ENCODE peak calls at places on chromosomes 16 and 17, in six cellular contexts. C is PC-3, B is SK-N-SH, U is OCI-LY7, G is GM23338, E is MM.1S. Y is an unnamed sample. For H3K4me1 and H3K9me2, the result is how much of the 10 kb centered on the place peaks cover.

GRCh38 chr17:14143678-14144077 is 74.4 kb downstream of the COX10 start:
- DNase-seq in B (no peak), U (no peak), C (no peak), E (no peak), G (no peak), Y (no peak)

GRCh38 chr16:50861926-50862325 is 120.0 kb downstream of the CYLD start:
- DNase-seq in B (no peak), G (no peak), E (no peak), C (peak), U (no peak), Y (no peak)

GRCh38 chr16:77191259-77191969 is 424 bp downstream of the MON1B start:
- DNase-seq in C (no peak), E (peak), G (no peak), U (peak), B (peak), Y (peak)

GRCh38 chr17:67855504-67856324 is 30.4 kb downstream of the BPTF start:
- DNase-seq in E (no peak), C (no peak), G (no peak), U (peak), B (no peak), Y (no peak)

GRCh38 chr16:55828680-55829079 is 4.2 kb downstream of the CES1 start:
- DNase-seq in E (no peak), U (no peak), G (no peak), C (no peak), B (no peak), Y (no peak)

GRCh38 chr17:27323538-27324212 is 29.8 kb downstream of the WSB1 start:
- DNase-seq in C (peak), B (no peak), G (peak), U (no peak), E (no peak), Y (peak)

GRCh38 chr17:8868529-8868951 is 1.1 kb upstream of the PIK3R6 start:
- DNase-seq in B (no peak), U (no peak), G (no peak), C (no peak), E (no peak), Y (no peak)

GRCh38 chr17:66200685-66201092 is 8.8 kb upstream of the CEP112 start:
- DNase-seq in G (peak), C (peak), B (peak), E (peak), U (peak), Y (peak)

GRCh38 chr17:65228734-65229390 is 91.7 kb downstream of the RGS9 start:
- DNase-seq in G (no peak), E (no peak), B (peak), C (peak), U (no peak), Y (peak)

GRCh38 chr16:88308441-88309173 is 74.2 kb upstream of the ZNF469 start:
- DNase-seq in E (no peak), U (no peak), B (no peak), C (no peak), G (no peak), Y (no peak)

GRCh38 chr16:89031715-89032659 is 55.0 kb upstream of the CBFA2T3 start:
- DNase-seq in C (no peak), B (no peak), U (peak), G (no peak), E (peak), Y (no peak)

GRCh38 chr17:16040710-16041251 is 41.2 kb downstream of the TTC19 start:
- DNase-seq in C (peak), G (no peak), E (no peak), B (no peak), U (no peak), Y (peak)

GRCh38 chr17:63601439-63602371 is 1.0 kb downstream of the TACO1 start:
- DNase-seq in U (no peak), C (peak), G (peak), B (no peak), E (no peak), Y (peak)

GRCh38 chr16:88504489-88505404 is 51.7 kb downstream of the ZFPM1 start:
- DNase-seq in C (no peak), G (no peak), U (no peak), E (no peak), B (no peak), Y (peak)

GRCh38 chr16:4498546-4499195 is 22.5 kb downstream of the HMOX2 start:
- DNase-seq in C (peak), B (no peak), E (no peak), U (no peak), G (no peak), Y (no peak)

GRCh38 chr17:41522301-41523224 is 3.9 kb upstream of the KRT15 start:
- DNase-seq in E (no peak), C (peak), B (no peak), U (no peak), G (peak), Y (peak)

GRCh38 chr17:58289869-58290268 is 9.1 kb upstream of the MPO start:
- DNase-seq in B (no peak), U (no peak), G (no peak), C (peak), E (no peak), Y (no peak)

GRCh38 chr17:6135216-6135615 is 65.0 kb downstream of the WSCD1 start:
- DNase-seq in G (no peak), U (no peak), E (no peak), B (no peak), C (no peak), Y (no peak)

GRCh38 chr17:28381141-28381825 is 9.8 kb downstream of the SARM1 start:
- DNase-seq in B (no peak), U (no peak), C (no peak), G (peak), E (no peak), Y (peak)

GRCh38 chr16:89300976-89301360 is 83.5 kb downstream of the ZNF778 start:
- DNase-seq in G (no peak), E (no peak), C (no peak), B (no peak), U (no peak), Y (no peak)

GRCh38 chr17:12256380-12256995 is 235.8 kb downstream of the MAP2K4 start:
- DNase-seq in C (peak), E (peak), U (peak), B (peak), G (peak), Y (peak)

GRCh38 chr16:25063865-25064264 is 47.7 kb upstream of the LCMT1 start:
- DNase-seq in G (no peak), E (no peak), C (no peak), U (no peak), B (no peak), Y (no peak)

GRCh38 chr17:49952209-49952911 is 16.6 kb upstream of the DLX4 start:
- DNase-seq in C (peak), E (peak), G (peak), B (peak), U (peak), Y (peak)

GRCh38 chr17:47775181-47775580 is 42.1 kb downstream of the TBX21 start:
- DNase-seq in B (no peak), U (no peak), E (no peak), G (no peak), C (no peak), Y (no peak)

GRCh38 chr17:6415616-6416015 is 19.3 kb downstream of the AIPL1 start:
- DNase-seq in U (no peak), C (no peak), E (no peak), B (no peak), G (no peak), Y (no peak)

GRCh38 chr17:21774263-21774662 is 81.9 kb downstream of the KCNJ18 start:
- DNase-seq in U (no peak), B (no peak), E (no peak), G (no peak), C (no peak), Y (no peak)

GRCh38 chr17:746783-747629 is 5.1 kb downstream of the GEMIN4 start:
- DNase-seq in C (no peak), U (no peak), E (no peak), G (no peak), B (no peak), Y (no peak)

GRCh38 chr17:76122411-76123126 is 18.5 kb downstream of the FOXJ1 start:
- DNase-seq in G (no peak), U (no peak), B (peak), C (no peak), E (no peak), Y (no peak)

GRCh38 chr17:40176409-40177110 is 710 bp upstream of the RAPGEFL1 start:
- DNase-seq in B (no peak), C (peak), E (no peak), G (no peak), U (no peak), Y (peak)

GRCh38 chr16:56988161-56988947 is 1.0 kb upstream of the NLRC5 start:
- DNase-seq in G (no peak), B (no peak), E (no peak), C (no peak), U (no peak), Y (no peak)

GRCh38 chr17:67829331-67829730 is 4.0 kb downstream of the BPTF start:
- DNase-seq in E (no peak), U (peak), G (peak), C (peak), B (no peak), Y (no peak)

GRCh38 chr16:53061256-53061655 is 6.5 kb downstream of the CHD9 start:
- DNase-seq in B (no peak), C (no peak), E (no peak), U (no peak), G (no peak), Y (no peak)

GRCh38 chr17:8071496-8071895 is 16.0 kb downstream of the ALOX12B start:
- DNase-seq in C (no peak), B (no peak), E (no peak), G (no peak), U (no peak), Y (no peak)

GRCh38 chr17:82228842-82229685 is at the start of gene SLC16A3:
- DNase-seq in B (peak), E (peak), C (peak), U (peak), G (peak), Y (peak)

GRCh38 chr16:10277597-10277996 is 95.4 kb upstream of the GRIN2A start:
- DNase-seq in C (no peak), E (no peak), G (no peak), U (no peak), B (no peak), Y (no peak)

GRCh38 chr16:10282367-10282766 is 100.1 kb upstream of the GRIN2A start:
- DNase-seq in E (peak), U (no peak), C (no peak), G (no peak), B (no peak), Y (peak)

DNA sequence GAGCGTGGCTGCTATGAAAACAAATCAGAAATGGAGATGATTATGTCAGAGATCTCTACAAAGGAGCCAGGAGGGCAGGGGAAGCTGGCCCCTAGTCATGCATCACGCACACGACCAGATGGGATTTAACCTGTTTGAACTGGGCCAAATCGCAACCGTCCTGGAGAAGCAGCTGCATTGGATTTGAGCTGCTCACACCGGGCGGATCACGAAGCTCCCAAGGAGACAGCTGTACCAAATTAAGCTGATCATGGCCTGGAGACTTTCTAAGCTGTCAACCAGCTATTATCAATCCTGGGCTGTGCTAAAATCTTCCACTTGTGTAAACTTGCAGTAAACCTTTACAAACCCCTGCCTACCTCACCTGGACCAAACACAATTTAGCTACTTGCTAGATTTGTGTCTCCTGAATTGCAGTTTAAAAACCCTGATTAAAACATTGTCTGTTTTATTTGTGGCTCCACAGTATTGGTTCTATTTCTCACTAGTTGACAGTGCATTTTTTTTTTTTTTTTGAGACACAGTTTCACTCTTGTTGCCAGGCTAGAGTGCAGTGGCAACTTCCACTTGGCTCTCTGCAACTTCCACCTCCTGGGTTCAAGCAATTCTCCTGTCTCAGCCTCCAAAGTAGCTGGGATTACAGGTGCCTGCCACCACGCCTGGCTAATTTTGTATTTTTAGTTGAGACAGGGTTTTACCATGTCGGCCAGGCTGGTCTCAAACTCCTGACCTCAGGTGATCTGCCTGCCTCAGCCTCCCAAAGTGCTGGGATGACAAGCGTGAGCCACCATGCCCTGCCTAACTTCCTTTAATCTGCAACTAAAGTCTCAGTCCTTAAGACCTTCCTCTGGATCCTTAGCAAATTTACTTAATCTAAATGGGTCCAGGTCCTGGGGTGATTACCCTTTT is 98.3 kb upstream of the GRIN2A start:
- DNase-seq in C (no peak), E (peak), U (no peak), G (no peak), B (peak), Y (no peak)
- TF ChIP-seq CTCF in C (no peak), E (no peak), U (no peak), G (no peak), B (no peak), Y (no peak)

GRCh38 chr16:27374794-27375499 is 27.0 kb upstream of the IL21R start:
- DNase-seq in E (peak), B (peak), G (peak), U (peak), C (peak), Y (peak)
- H3K4me1 ChIP-seq in E (under half), B (under half), G (under half), U (half or more), C (under half), Y (under half)

GRCh38 chr16:85963746-85964370 is 64.9 kb downstream of the IRF8 start:
- DNase-seq in U (no peak), C (no peak), G (no peak), B (no peak), E (no peak), Y (peak)

GRCh38 chr16:85959686-85960085 is 60.7 kb downstream of the IRF8 start:
- DNase-seq in E (no peak), U (no peak), B (no peak), C (no peak), G (no peak), Y (peak)

GRCh38 chr16:85961988-85962915 is 63.3 kb downstream of the IRF8 start:
- DNase-seq in U (no peak), G (no peak), E (no peak), B (no peak), C (no peak), Y (no peak)

GRCh38 chr16:85958731-85959130 is 59.8 kb downstream of the IRF8 start:
- DNase-seq in C (no peak), U (no peak), E (no peak), G (no peak), B (no peak), Y (no peak)

GRCh38 chr16:85960486-85961046 is 61.6 kb downstream of the IRF8 start:
- DNase-seq in E (no peak), B (no peak), U (no peak), G (no peak), C (no peak), Y (no peak)
- H3K9me2 ChIP-seq in E (under half), B (under half), U (under half), G (under half), C (under half), Y (under half)

GRCh38 chr17:79272666-79273219 is 198.1 kb downstream of the ENGASE start:
- DNase-seq in U (no peak), E (no peak), B (peak), C (peak), G (no peak), Y (no peak)
- TF ChIP-seq CTCF in U (no peak), E (no peak), B (no peak), C (peak), G (no peak), Y (no peak)

DNA sequence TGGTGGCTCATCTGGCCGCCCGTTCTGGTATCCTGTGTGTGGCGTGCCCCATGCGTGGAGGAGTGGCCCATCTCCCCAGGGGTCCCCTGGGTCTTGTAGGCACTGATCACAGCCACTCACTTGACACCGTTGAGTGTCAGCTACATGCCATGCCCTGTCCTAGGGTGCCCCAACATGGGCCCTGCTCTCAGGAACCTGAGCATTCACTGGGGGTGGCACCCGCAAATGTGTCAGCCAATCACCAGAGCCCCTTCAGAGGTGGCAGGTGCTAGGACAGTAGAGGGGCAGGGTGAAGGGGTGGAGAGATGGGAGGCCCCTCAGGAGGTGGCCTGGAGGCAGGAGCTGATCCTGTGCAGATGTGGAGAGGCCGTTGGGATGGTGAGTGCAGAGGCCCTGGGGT is 27.8 kb downstream of the CMIP start:
- DNase-seq in C (no peak), B (no peak), G (no peak), E (no peak), U (no peak), Y (no peak)
- H3K4me1 ChIP-seq in C (under half), B (under half), G (under half), E (under half), U (half or more), Y (under half)